ENCODE peak calls at places on chromosomes 1 and 21, in four cellular contexts. One of them, this sample, is unnamed.

GRCh38 chr1:147494998-147495580 is 46.2 kb upstream of the BCL9 start:
- DNase-seq in GM10248: peak
- DNase-seq in AG10803: peak
- DNase-seq in astrocyte of the spinal cord: peak
- DNase-seq in this sample: peak

GRCh38 chr1:219427400-219427799 is 185.5 kb downstream of the ZC3H11B start:
- DNase-seq in GM10248: no peak
- DNase-seq in AG10803: no peak
- DNase-seq in astrocyte of the spinal cord: no peak
- DNase-seq in this sample: no peak

GRCh38 chr1:246246430-246246829 is 260.6 kb downstream of the SMYD3 start:
- DNase-seq in GM10248: no peak
- DNase-seq in AG10803: no peak
- DNase-seq in astrocyte of the spinal cord: no peak
- DNase-seq in this sample: no peak

GRCh38 chr1:31704261-31705079 is 653 bp upstream of the COL16A1 start:
- DNase-seq in GM10248: no peak
- DNase-seq in AG10803: peak
- DNase-seq in astrocyte of the spinal cord: peak
- DNase-seq in this sample: no peak

GRCh38 chr1:236507022-236507700 is 16.6 kb upstream of the LGALS8 start:
- DNase-seq in GM10248: no peak
- DNase-seq in AG10803: peak
- DNase-seq in astrocyte of the spinal cord: peak
- DNase-seq in this sample: no peak

GRCh38 chr1:218330043-218330623 is 15.0 kb upstream of the TGFB2 start:
- DNase-seq in GM10248: peak
- DNase-seq in AG10803: peak
- DNase-seq in astrocyte of the spinal cord: peak
- DNase-seq in this sample: peak

GRCh38 chr1:41739061-41739955 is 179.4 kb downstream of the HIVEP3 start:
- DNase-seq in GM10248: peak
- DNase-seq in AG10803: peak
- DNase-seq in astrocyte of the spinal cord: peak
- DNase-seq in this sample: peak

GRCh38 chr1:182650678-182651669 is 33.4 kb downstream of the RGS8 start:
- DNase-seq in GM10248: no peak
- DNase-seq in AG10803: no peak
- DNase-seq in astrocyte of the spinal cord: no peak
- DNase-seq in this sample: no peak

GRCh38 chr1:232404981-232405380 is 225.0 kb downstream of the SIPA1L2 start:
- DNase-seq in GM10248: no peak
- DNase-seq in AG10803: no peak
- DNase-seq in astrocyte of the spinal cord: no peak
- DNase-seq in this sample: no peak

GRCh38 chr1:153728305-153729066 is 636 bp downstream of the INTS3 start:
- DNase-seq in GM10248: no peak
- DNase-seq in AG10803: peak
- DNase-seq in astrocyte of the spinal cord: peak
- DNase-seq in this sample: no peak

DNA sequence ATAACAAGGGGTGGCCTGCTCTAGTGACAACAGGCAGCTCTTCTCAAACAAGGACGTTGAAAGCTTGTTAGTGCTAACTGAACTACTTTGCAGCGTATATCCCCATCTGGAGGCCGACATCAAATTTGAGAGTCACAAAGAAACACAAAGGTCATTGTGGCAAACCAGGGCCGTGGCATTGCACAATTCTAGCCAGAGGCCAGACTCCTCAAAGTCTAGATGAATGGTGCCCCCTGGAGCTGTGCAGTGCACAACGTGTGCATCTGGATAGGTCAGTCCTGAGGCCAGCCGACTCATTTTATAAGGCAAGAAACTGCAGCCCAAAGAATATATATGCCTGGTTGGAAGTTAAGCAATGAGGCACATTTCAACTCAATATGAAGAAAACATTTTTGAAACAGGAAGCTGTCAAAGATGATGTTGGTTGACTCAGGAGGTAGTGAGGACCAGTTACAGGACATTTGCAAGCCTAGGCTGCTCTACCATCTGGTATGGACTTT is 459.3 kb upstream of the RUNX1 start:
- DNase-seq in GM10248: no peak
- DNase-seq in AG10803: peak
- DNase-seq in astrocyte of the spinal cord: peak
- DNase-seq in this sample: no peak
- TF ChIP-seq CTCF in GM10248: no peak
- TF ChIP-seq CTCF in AG10803: peak
- TF ChIP-seq CTCF in astrocyte of the spinal cord: peak
- TF ChIP-seq CTCF in this sample: peak

GRCh38 chr1:200095057-200095577 is 67.6 kb downstream of the NR5A2 start:
- DNase-seq in GM10248: no peak
- DNase-seq in AG10803: no peak
- DNase-seq in astrocyte of the spinal cord: no peak
- DNase-seq in this sample: no peak

DNA sequence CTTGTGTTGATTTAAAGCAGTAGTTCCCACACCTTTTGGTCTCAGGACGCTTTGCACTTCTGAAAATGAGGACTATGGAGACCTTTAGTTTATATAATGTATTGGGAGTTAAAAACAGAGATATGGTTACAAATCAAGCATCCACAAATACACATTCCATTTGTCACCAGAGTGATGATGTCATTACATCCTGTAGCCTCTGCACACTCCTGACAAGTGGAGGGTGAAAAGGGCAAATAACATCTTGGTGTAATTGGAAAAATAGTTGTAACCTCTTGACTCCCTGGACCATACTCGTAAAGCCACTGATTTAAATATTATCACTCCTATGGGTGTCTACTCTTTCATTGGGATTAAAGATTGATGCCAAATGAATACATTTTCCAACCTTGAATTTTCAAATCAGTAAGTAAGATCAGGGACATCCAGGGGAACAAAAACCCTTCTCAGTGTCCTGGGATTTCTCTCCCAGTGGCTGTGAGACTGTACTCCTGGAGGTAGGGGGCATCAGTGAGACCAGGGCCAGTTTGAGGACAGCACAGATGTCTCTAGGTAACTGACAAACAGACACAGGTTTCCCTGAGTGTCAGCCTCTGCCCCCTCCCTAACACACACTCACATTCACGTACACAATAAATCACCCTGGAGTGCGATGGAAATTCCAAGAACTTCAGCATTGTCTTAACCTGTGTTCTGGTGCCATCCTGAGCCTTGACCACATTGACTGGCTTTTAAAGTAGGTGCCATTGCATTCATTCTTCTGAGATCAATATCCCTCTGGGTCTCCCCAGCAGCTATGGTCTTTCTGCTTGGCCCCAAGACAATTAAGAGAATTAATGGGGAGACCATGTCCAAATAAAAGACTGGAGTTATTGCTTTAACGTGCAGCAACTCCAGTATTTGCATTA is 63.0 kb downstream of the NR5A2 start:
- DNase-seq in GM10248: no peak
- DNase-seq in AG10803: peak
- DNase-seq in astrocyte of the spinal cord: no peak
- DNase-seq in this sample: no peak
- TF ChIP-seq CTCF in GM10248: no peak
- TF ChIP-seq CTCF in AG10803: peak
- TF ChIP-seq CTCF in astrocyte of the spinal cord: peak
- TF ChIP-seq CTCF in this sample: peak

GRCh38 chr1:16438516-16438915 is 1.3 kb upstream of the SPATA21 start:
- DNase-seq in GM10248: no peak
- DNase-seq in AG10803: no peak
- DNase-seq in astrocyte of the spinal cord: no peak
- DNase-seq in this sample: no peak

GRCh38 chr1:16442273-16442672 is 1.7 kb downstream of the NECAP2 start:
- DNase-seq in GM10248: no peak
- DNase-seq in AG10803: no peak
- DNase-seq in astrocyte of the spinal cord: no peak
- DNase-seq in this sample: no peak

GRCh38 chr1:16440150-16440479 is 409 bp upstream of the NECAP2 start:
- DNase-seq in GM10248: no peak
- DNase-seq in AG10803: no peak
- DNase-seq in astrocyte of the spinal cord: no peak
- DNase-seq in this sample: peak

GRCh38 chr1:16441312-16441641 is 753 bp downstream of the NECAP2 start:
- DNase-seq in GM10248: no peak
- DNase-seq in AG10803: no peak
- DNase-seq in astrocyte of the spinal cord: peak
- DNase-seq in this sample: no peak

DNA sequence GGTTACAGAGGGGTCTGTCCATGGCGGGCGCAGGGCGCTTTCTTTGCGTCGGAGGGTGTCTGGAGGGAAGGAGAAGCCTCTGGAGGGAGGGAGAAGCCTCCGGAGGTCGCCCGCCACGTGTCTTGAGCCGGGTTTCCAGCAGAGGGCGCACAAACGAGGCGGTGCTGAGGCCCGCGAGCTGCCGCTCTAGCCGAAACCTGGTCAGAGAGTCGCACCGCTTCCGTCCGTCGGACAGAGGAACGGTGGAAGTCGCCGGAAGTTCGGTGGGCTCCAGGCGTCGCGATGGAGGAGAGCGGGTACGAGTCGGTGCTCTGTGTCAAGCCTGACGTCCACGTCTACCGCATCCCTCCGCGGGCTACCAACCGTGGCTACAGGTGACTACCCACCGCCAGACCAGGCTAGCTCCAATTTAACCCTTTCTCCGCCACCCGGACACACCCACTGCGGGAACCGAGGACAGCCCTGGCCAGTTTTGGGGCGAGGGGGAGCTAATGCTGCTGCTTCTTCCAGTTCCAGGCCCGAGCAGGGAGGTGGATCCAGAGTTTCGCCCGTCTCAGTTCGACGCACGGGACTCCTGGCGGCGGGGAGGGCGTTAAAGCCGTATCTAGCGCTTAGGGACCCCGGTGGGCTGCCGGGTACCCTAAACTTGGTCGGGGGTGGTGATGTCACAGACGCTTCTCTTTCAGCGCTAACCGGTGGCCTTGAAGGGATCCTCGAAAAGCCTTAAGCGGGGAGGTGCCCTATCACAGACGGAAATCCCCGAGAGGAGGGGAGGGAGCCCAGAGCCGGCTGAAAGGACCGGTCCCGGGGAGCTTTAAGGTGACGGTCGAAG is at the start of gene NECAP2:
- DNase-seq in GM10248: peak
- DNase-seq in AG10803: peak
- DNase-seq in astrocyte of the spinal cord: peak
- DNase-seq in this sample: peak
- TF ChIP-seq CTCF in GM10248: peak
- TF ChIP-seq CTCF in AG10803: peak
- TF ChIP-seq CTCF in astrocyte of the spinal cord: peak
- TF ChIP-seq CTCF in this sample: peak

DNA sequence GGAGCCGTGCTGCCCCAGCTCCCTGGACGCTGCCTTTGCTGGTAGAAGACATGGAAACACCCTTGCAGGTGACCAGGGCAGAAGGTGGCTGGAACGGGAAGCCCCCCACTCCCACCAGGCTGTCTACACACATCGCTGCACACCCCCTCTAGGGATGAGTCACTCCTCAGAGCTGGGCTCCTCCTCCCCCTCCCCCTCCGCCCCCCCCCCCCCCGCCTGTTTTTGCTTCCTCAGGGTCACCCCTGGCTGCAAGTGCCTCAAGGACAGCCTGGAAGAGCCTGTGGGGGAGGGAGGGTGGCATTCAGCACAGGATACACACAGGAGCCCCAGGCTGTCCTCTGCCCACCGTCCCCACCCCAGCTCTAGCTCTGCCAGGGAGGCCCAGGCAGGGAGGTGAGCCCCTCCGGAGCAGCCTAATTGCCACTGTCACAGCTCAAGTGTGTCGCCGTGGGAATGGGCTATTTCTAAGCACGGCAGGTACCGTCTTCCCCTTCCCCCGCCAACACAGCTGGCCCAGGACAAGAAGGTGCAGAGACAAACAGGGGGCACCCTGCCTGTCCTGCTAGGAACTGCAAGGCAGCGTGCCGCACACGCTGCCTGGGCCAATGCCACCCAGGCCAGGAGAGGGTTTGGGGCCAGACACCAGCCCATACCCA is 2.5 kb downstream of the FNDC10 start:
- DNase-seq in GM10248: peak
- DNase-seq in AG10803: no peak
- DNase-seq in astrocyte of the spinal cord: no peak
- DNase-seq in this sample: peak
- TF ChIP-seq CTCF in GM10248: peak
- TF ChIP-seq CTCF in AG10803: peak
- TF ChIP-seq CTCF in astrocyte of the spinal cord: peak
- TF ChIP-seq CTCF in this sample: peak

GRCh38 chr1:85283475-85284199 is 7.2 kb upstream of the BCL10 start:
- DNase-seq in GM10248: no peak
- DNase-seq in AG10803: no peak
- DNase-seq in astrocyte of the spinal cord: no peak
- DNase-seq in this sample: no peak

GRCh38 chr1:85280636-85281035 is 4.2 kb upstream of the BCL10 start:
- DNase-seq in GM10248: no peak
- DNase-seq in AG10803: peak
- DNase-seq in astrocyte of the spinal cord: no peak
- DNase-seq in this sample: no peak

GRCh38 chr1:85279463-85280080 is 3.1 kb upstream of the BCL10 start:
- DNase-seq in GM10248: no peak
- DNase-seq in AG10803: no peak
- DNase-seq in astrocyte of the spinal cord: no peak
- DNase-seq in this sample: no peak

GRCh38 chr1:85284202-85284601 is 7.8 kb upstream of the BCL10 start:
- DNase-seq in GM10248: no peak
- DNase-seq in AG10803: no peak
- DNase-seq in astrocyte of the spinal cord: no peak
- DNase-seq in this sample: no peak

GRCh38 chr1:85282424-85282823 is 6.0 kb upstream of the BCL10 start:
- DNase-seq in GM10248: no peak
- DNase-seq in AG10803: no peak
- DNase-seq in astrocyte of the spinal cord: no peak
- DNase-seq in this sample: no peak
- TF ChIP-seq CTCF in GM10248: no peak
- TF ChIP-seq CTCF in AG10803: no peak
- TF ChIP-seq CTCF in astrocyte of the spinal cord: no peak
- TF ChIP-seq CTCF in this sample: no peak

GRCh38 chr1:154955718-154956513 is at the start of gene PBXIP1:
- DNase-seq in GM10248: peak
- DNase-seq in AG10803: peak
- DNase-seq in astrocyte of the spinal cord: peak
- DNase-seq in this sample: peak
- TF ChIP-seq CTCF in GM10248: peak
- TF ChIP-seq CTCF in AG10803: peak
- TF ChIP-seq CTCF in astrocyte of the spinal cord: peak
- TF ChIP-seq CTCF in this sample: peak

DNA sequence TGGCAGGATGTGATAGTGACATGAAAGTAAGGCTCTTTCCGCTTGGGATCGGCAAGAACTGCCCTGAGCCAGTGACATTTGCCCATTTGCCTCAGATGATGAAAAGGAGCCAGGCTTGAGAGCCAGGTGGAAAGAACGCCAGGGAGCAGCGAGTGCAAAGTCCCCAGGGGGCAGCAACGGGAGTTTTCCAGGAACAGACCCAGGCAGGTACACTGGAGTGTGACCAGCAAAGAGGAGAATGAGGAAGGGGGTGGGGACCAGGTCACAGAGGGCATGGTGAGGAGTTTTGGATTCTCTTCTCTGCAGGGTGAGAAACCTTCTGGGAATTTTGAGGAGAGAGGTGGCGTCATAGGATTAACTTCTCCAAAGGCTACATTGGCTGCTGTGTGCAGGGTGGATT is 10.8 kb upstream of the ETS2 start:
- DNase-seq in GM10248: no peak
- DNase-seq in AG10803: no peak
- DNase-seq in astrocyte of the spinal cord: no peak
- DNase-seq in this sample: no peak
- TF ChIP-seq CTCF in GM10248: no peak
- TF ChIP-seq CTCF in AG10803: no peak
- TF ChIP-seq CTCF in astrocyte of the spinal cord: no peak
- TF ChIP-seq CTCF in this sample: no peak

This sample was measured in GM13977.